ENCODE peak calls at places on chromosomes 11 and 22, in five cellular contexts. K is GM12891, F is HepG2, H is K562, I is H1. X is an unnamed sample.

GRCh38 chr11:2089536-2090165 is 49.5 kb downstream of the IGF2 start:
- DNase-seq in K (peak; percentile 59), F (peak; percentile 54), H (peak; percentile 95), I (no peak), X (no peak)

GRCh38 chr22:37918149-37918548 is 12.1 kb downstream of the MICALL1 start:
- DNase-seq in K (no peak), F (no peak), H (no peak), I (no peak), X (no peak)

GRCh38 chr11:34339149-34340064 is 18.4 kb downstream of the ABTB2 start:
- DNase-seq in K (no peak), F (peak; percentile 94), H (no peak), I (no peak), X (no peak)

GRCh38 chr11:6022954-6023353 is 7.6 kb downstream of the OR56A1 start:
- DNase-seq in K (no peak), F (peak; percentile 43), H (peak; percentile 10), I (no peak), X (no peak)

GRCh38 chr22:37568448-37569008 is 8.2 kb downstream of the CDC42EP1 start:
- DNase-seq in K (no peak), F (no peak), H (no peak), I (no peak), X (no peak)

GRCh38 chr11:40295466-40295865 is 1164.0 kb downstream of the LRRC4C start:
- DNase-seq in K (no peak), F (no peak), H (no peak), I (no peak), X (no peak)

GRCh38 chr11:71133946-71134345 is 118.4 kb downstream of the SHANK2 start:
- DNase-seq in K (no peak), F (no peak), H (no peak), I (no peak), X (no peak)

GRCh38 chr11:8095831-8096522 is 15.0 kb downstream of the TUB start:
- DNase-seq in K (no peak), F (no peak), H (no peak), I (no peak), X (no peak)

GRCh38 chr11:130847517-130847916 is 68.8 kb downstream of the SNX19 start:
- DNase-seq in K (no peak), F (peak; percentile 9), H (no peak), I (no peak), X (no peak)

GRCh38 chr11:9574556-9574805 is 1.0 kb downstream of the WEE1 start:
- DNase-seq in K (no peak), F (no peak), H (no peak), I (no peak), X (no peak)

GRCh38 chr22:39471421-39472141 is 14.8 kb downstream of the MGAT3 start:
- DNase-seq in K (no peak), F (no peak), H (peak; percentile 40), I (no peak), X (peak; percentile 61)

GRCh38 chr11:108012139-108012725 is 3.5 kb downstream of the CUL5 start:
- DNase-seq in K (no peak), F (no peak), H (no peak), I (no peak), X (no peak)

GRCh38 chr11:108018708-108019107 is 10.0 kb downstream of the CUL5 start:
- DNase-seq in K (no peak), F (no peak), H (no peak), I (no peak), X (no peak)

GRCh38 chr11:108019870-108020540 is 11.3 kb downstream of the CUL5 start:
- DNase-seq in K (no peak), F (peak; percentile 8), H (no peak), I (no peak), X (no peak)

DNA sequence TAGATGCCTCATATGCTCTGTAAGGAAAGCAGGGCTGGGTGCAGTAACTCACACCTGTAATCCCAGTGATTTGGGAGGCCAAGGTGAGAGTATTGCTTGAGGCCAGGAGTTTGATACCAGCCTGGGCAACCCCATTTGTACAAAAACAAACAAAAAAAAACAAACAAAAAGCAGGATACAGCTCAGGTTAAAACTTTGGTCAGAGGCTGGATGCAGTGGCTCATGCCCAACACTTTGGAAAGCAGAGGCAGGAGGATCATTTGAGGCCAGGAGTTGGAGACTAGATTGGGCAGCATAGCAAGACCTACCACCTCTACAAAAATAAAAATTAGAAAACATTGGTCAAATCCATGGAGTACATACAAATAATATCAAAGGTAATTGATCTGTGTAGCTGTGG is 7.9 kb downstream of the CUL5 start:
- DNase-seq in K (no peak), F (no peak), H (no peak), I (no peak), X (no peak)
- TF ChIP-seq POLR2AphosphoS5 in K (no peak), F (no peak), H (no peak), I (no peak), X (no peak)

DNA sequence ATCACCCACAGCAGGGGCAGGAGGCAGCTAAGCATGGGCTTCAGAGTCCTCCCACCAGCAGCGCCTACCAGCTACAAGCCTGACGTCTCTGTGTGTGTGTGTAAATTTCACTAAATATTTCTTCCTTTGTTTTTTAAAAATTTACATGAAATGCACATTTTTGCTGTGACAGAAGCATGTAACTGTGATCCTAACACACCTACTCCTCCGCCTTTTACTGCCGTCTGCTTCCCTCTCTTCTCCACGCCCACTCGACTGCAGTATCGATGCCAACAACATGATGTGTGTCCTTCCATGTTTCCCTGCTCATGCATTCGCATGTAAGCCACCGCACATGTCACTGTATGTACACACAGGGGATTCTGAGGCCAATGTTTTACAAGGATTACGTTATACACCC is 29.5 kb upstream of the PACSIN2 start:
- DNase-seq in K (no peak), F (no peak), H (no peak), I (no peak), X (no peak)
- TF ChIP-seq POLR2A in K (no peak), F (no peak), H (no peak), I (no peak), X (no peak)

GRCh38 chr11:3160252-3161031 is 4.7 kb downstream of the OSBPL5 start:
- DNase-seq in K (no peak), F (no peak), H (no peak), I (peak; percentile 87), X (no peak)
- TF ChIP-seq TAF1 in K (no peak), F (no peak), H (no peak), I (peak; percentile 43), X (no peak)

DNA sequence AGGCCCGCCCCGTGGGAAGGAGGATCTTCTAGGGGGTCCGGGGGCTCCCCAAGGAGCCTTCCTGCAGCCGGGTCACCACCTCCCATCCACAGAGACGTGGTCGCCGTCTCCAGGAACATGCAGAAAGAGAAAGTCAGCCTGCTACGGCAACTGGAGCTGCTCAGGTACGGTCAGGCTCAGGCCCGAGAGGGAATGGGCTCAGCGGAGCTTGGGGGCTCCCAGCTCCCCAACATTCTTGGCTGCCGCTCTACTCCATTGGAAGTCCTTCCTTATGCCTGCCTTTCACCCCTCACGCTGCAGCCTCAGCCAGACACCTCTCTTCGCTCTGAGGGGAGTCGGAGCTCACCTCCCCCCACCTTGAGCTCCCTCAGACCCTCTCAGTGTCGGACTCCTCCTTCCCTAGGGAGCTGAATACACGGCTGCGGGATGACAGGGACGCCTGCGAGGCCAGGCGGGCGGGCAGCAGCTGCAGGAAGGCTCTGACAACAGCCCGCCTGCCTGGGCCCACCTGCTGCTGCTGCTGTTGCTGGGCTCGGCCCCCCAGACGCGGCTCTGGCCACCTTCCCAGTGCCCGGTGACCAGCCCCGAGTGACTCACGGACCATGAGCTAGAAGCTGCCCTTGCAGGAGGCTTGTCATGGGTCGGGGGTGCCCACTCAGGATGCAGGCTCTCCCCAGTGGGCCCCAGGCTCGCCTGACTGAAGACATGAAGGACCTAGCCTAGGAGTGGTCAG is 1.5 kb upstream of the CD151 start:
- DNase-seq in K (no peak), F (no peak), H (no peak), I (no peak), X (no peak)
- TF ChIP-seq POLR2AphosphoS5 in K (no peak), F (no peak), H (no peak), I (no peak), X (no peak)

GRCh38 chr22:47388778-47389177 is 626.3 kb downstream of the TBC1D22A start:
- DNase-seq in K (no peak), F (no peak), H (no peak), I (no peak), X (no peak)
- TF ChIP-seq POLR2A in K (no peak), F (no peak), H (no peak), I (no peak), X (no peak)

DNA sequence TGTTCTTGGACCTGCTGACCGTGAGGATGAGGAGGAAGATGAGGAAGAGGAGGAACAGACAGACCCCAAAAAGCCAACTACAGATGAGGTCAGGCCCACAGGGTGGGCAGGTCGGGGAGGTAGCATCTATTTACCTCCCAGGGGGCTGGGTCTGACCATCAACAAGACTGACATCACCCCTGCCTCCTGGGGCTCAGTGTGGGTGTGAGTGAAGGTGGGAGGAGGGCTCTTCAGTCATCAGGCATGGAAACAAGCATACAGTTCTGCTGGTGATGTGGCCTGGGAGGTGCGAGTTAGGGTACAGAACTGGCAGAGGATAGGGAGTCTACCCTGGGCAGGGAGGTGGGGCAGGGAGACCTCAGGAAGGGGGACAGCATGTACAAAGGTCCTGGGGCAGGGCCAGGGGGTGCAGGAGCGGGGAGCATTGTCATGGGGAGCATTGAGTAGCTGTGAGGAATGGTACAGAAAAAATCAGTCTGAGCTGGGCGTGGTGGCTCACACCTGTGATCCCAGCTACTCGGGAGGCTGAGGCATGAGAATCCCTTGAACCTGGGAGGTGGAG is 8.9 kb downstream of the PLCB3 start:
- DNase-seq in K (no peak), F (no peak), H (no peak), I (no peak), X (no peak)
- TF ChIP-seq TAF1 in K (no peak), F (no peak), H (no peak), I (no peak), X (no peak)

DNA sequence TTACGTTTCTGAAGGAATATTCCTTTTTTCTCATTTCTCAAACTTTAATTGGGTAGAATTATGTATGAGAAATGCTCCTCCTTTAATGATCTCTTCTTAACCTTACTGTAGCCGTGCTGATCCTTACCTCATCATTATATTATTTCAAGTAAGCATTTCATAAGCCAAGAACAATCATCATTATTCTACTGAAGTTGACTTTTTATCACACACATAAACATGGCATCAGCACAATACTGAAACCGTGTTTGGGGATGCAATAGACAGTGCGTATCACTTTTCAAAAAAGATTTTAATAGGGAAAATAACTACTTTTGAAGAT is 162.8 kb downstream of the ARHGAP42 start:
- DNase-seq in K (no peak), F (no peak), H (no peak), I (no peak), X (no peak)
- TF ChIP-seq POLR2AphosphoS5 in K (no peak), F (no peak), H (no peak), I (no peak), X (no peak)

DNA sequence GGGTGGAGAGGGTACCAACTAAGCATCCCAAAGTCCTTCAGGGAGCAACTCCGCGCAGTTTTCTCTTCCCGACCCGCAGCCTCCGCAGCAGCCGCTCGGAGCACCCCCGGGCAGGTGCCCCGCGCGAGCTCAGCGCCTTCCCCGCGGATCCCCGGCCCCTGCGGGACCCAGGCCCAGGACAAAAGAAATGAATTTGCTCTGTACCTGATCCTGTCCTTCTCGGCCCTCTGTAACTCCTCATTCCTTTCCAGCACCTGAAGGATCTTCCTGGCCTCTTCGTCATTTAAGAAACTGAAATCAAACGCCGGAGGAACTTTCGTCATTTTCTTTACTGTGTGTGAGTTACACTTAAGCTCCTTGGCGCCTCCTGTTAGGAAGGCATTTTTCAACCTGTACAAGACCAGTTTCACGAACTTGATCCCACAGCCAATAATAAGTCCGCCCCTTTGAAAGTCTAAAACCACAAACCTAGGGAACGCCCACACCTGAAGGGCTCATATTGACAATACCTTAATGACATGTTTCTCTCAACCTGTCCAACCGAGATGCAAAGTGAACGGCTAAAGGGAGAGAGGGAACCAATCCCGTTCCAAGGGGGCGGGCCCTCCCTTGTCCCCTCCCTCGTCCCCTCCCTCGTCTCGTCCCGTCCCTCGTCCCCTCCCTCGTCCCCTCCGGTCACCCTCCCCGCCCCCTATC is at the start of gene EXPH5:
- DNase-seq in K (peak; percentile 54), F (peak; percentile 83), H (peak; percentile 96), I (peak; percentile 94), X (peak; percentile 57)
- TF ChIP-seq POLR2A in K (no peak), F (no peak), H (peak; percentile 81), I (peak; percentile 8), X (no peak)

X was measured in GM12892.